ENCODE peak calls at places on chromosomes 12 and 14, in four cellular contexts. One of them, this sample, is unnamed.
A peak's percentile ranks its signal among the peaks of the same experiment; 100 is the strongest.

GRCh38 chr12:20429876-20430275 is 61.5 kb downstream of the PDE3A start:
- DNase-seq in skeletal muscle cell: no peak
- DNase-seq in T follicular helper cell: no peak
- DNase-seq in anterior cingulate cortex: no peak
- DNase-seq in this sample: no peak

GRCh38 chr14:33938131-33938949 is 12.5 kb downstream of the EGLN3 start:
- DNase-seq in skeletal muscle cell: no peak
- DNase-seq in T follicular helper cell: no peak
- DNase-seq in anterior cingulate cortex: peak; percentile 11
- DNase-seq in this sample: no peak

GRCh38 chr14:82080319-82080718 is 546.7 kb upstream of the SEL1L start:
- DNase-seq in anterior cingulate cortex: no peak
- DNase-seq in skeletal muscle cell: no peak
- DNase-seq in T follicular helper cell: no peak
- DNase-seq in this sample: no peak

GRCh38 chr12:92649511-92650227 is 53.1 kb upstream of the PLEKHG7 start:
- DNase-seq in skeletal muscle cell: peak; percentile 71
- DNase-seq in T follicular helper cell: peak; percentile 44
- DNase-seq in anterior cingulate cortex: peak; percentile 7
- DNase-seq in this sample: peak; percentile 80

GRCh38 chr12:28217805-28218204 is 27.5 kb downstream of the CCDC91 start:
- DNase-seq in anterior cingulate cortex: no peak
- DNase-seq in T follicular helper cell: no peak
- DNase-seq in skeletal muscle cell: no peak
- DNase-seq in this sample: no peak

GRCh38 chr12:28440209-28440608 is 250.0 kb downstream of the CCDC91 start:
- DNase-seq in anterior cingulate cortex: no peak
- DNase-seq in T follicular helper cell: no peak
- DNase-seq in skeletal muscle cell: no peak
- DNase-seq in this sample: no peak

GRCh38 chr12:14771651-14772137 is 31.6 kb downstream of the WBP11 start:
- DNase-seq in skeletal muscle cell: no peak
- DNase-seq in anterior cingulate cortex: no peak
- DNase-seq in T follicular helper cell: peak; percentile 25
- DNase-seq in this sample: no peak

GRCh38 chr14:100708349-100709217 is 18.1 kb upstream of the DLK1 start:
- DNase-seq in anterior cingulate cortex: no peak
- DNase-seq in T follicular helper cell: no peak
- DNase-seq in skeletal muscle cell: peak; percentile 60
- DNase-seq in this sample: no peak

GRCh38 chr14:20493634-20494033 is 11.7 kb upstream of the RNASE10 start:
- DNase-seq in skeletal muscle cell: no peak
- DNase-seq in anterior cingulate cortex: no peak
- DNase-seq in T follicular helper cell: no peak
- DNase-seq in this sample: no peak

GRCh38 chr12:50985322-50985721 is 33.0 kb downstream of the HIGD1C start:
- DNase-seq in T follicular helper cell: no peak
- DNase-seq in anterior cingulate cortex: no peak
- DNase-seq in skeletal muscle cell: peak; percentile 57
- DNase-seq in this sample: peak; percentile 53

GRCh38 chr12:116727902-116728301 is 10.0 kb downstream of the SPRING1 start:
- DNase-seq in anterior cingulate cortex: no peak
- DNase-seq in T follicular helper cell: no peak
- DNase-seq in skeletal muscle cell: no peak
- DNase-seq in this sample: no peak

GRCh38 chr14:75191100-75191499 is 14.7 kb upstream of the TMED10 start:
- DNase-seq in skeletal muscle cell: no peak
- DNase-seq in anterior cingulate cortex: no peak
- DNase-seq in T follicular helper cell: no peak
- DNase-seq in this sample: no peak

GRCh38 chr14:64804754-64805260 is 74.9 kb downstream of the SPTB start:
- DNase-seq in T follicular helper cell: no peak
- DNase-seq in anterior cingulate cortex: no peak
- DNase-seq in skeletal muscle cell: no peak
- DNase-seq in this sample: no peak

GRCh38 chr14:64541261-64541970 is 875 bp downstream of the HSPA2 start:
- DNase-seq in anterior cingulate cortex: no peak
- DNase-seq in T follicular helper cell: no peak
- DNase-seq in skeletal muscle cell: no peak
- DNase-seq in this sample: no peak

GRCh38 chr12:120225200-120225558 is 24.3 kb upstream of the RPLP0 start:
- DNase-seq in T follicular helper cell: no peak
- DNase-seq in anterior cingulate cortex: no peak
- DNase-seq in skeletal muscle cell: no peak
- DNase-seq in this sample: no peak

GRCh38 chr12:1583421-1584078 is 10.8 kb downstream of the FBXL14 start:
- DNase-seq in anterior cingulate cortex: no peak
- DNase-seq in T follicular helper cell: peak; percentile 58
- DNase-seq in skeletal muscle cell: no peak
- DNase-seq in this sample: no peak

GRCh38 chr12:99069371-99069770 is 424.3 kb downstream of the APAF1 start:
- DNase-seq in T follicular helper cell: no peak
- DNase-seq in anterior cingulate cortex: no peak
- DNase-seq in skeletal muscle cell: no peak
- DNase-seq in this sample: no peak

GRCh38 chr12:42484996-42485395 is 104.5 kb downstream of the PRICKLE1 start:
- DNase-seq in anterior cingulate cortex: no peak
- DNase-seq in skeletal muscle cell: no peak
- DNase-seq in T follicular helper cell: no peak
- DNase-seq in this sample: no peak

This sample was measured in AG09309.